ENCODE peak calls at places on chromosomes 16 and 17, in six cellular contexts. E is transverse colon, Q is body of pancreas, X is heart left ventricle, O is sigmoid colon, I is tibial nerve. B is an unnamed sample. For H3K9me3, the result is how much of the 10 kb centered on the place peaks cover.

GRCh38 chr17:75097865-75098264 is 10.1 kb downstream of the SLC16A5 start:
- DNase-seq in E (no peak), Q (no peak), X (no peak), O (no peak), I (no peak), B (no peak)

GRCh38 chr17:39194985-39195524 is 2.4 kb downstream of the CACNB1 start:
- DNase-seq in E (no peak), Q (no peak), X (no peak), O (no peak), I (no peak), B (no peak)

GRCh38 chr16:702341-702740 is 3.3 kb downstream of the FBXL16 start:
- DNase-seq in E (no peak), Q (no peak), X (no peak), O (no peak), I (no peak), B (no peak)

GRCh38 chr17:58082341-58082869 is 814 bp upstream of the DYNLL2 start:
- DNase-seq in E (no peak), Q (peak), X (no peak), O (no peak), I (no peak), B (no peak)

GRCh38 chr16:23072769-23073549 is 76.3 kb downstream of the USP31 start:
- DNase-seq in E (no peak), Q (no peak), X (no peak), O (no peak), I (no peak), B (no peak)

GRCh38 chr17:40318835-40319332 is 9.9 kb downstream of the RARA start:
- DNase-seq in E (no peak), Q (no peak), X (no peak), O (peak), I (no peak), B (no peak)

GRCh38 chr16:59878479-59878878 is 1144.4 kb upstream of the GOT2 start:
- DNase-seq in E (no peak), Q (no peak), X (no peak), O (no peak), I (no peak), B (no peak)

GRCh38 chr17:65389426-65389825 is 172.0 kb downstream of the AXIN2 start:
- DNase-seq in E (no peak), Q (no peak), X (no peak), O (no peak), I (no peak), B (peak)

GRCh38 chr17:30827082-30827481 is 2.6 kb upstream of the CRLF3 start:
- DNase-seq in E (no peak), Q (no peak), X (no peak), O (no peak), I (no peak), B (no peak)

GRCh38 chr17:21286066-21286770 is 1.7 kb downstream of the MAP2K3 start:
- DNase-seq in E (peak), Q (peak), X (peak), O (peak), I (peak), B (peak)
- TF ChIP-seq POLR2A in E (peak), Q (peak), X (peak), O (peak), I (peak), B (peak)

DNA sequence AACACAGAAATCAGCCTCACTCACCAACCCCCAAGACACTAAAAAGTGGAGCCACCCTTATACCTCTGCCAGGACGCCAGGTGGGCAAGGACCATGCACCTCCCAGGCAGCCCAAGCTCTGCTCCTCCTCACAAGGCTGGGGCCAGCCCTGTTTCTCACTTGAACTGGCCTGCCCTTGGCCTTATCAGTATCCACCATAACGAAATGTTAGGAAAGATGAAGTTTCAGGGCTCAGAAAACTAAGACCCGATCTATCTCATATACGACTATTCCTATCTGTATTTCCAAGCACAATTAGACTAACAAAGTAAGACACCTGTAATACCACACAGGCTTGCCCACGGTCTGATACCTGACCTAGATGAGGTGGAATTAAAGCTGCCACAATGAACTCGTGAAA is 6.9 kb downstream of the FBXO31 start:
- DNase-seq in E (no peak), Q (no peak), X (peak), O (no peak), I (no peak), B (peak)
- H3K27ac ChIP-seq in E (no peak), Q (no peak), X (peak), O (peak), I (peak), B (peak)

DNA sequence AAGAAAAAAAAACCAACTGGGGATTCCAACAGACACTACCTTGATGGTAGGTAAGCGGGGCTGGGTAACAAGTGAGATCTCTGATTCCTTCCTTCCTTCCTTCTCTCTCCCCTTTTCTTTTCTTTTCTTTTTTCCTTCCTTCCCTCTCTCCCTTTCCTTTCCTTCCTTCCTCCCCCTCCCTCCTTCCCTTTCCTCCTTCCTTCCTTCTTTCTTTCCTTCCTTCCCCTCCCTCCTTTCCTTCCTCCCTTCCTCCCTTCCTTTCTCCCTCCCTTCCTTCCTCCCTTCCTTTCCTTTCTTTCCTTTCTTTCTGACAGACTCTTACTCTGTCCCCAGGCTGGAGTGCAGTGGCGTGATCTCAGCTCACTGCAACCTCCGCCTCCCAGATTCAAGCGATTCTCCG is 20.0 kb downstream of the OR2C1 start:
- DNase-seq in E (no peak), Q (no peak), X (no peak), O (no peak), I (no peak), B (no peak)
- H3K9me3 ChIP-seq in E (under half), Q (under half), X (half or more), O (under half), I (under half), B (under half)

DNA sequence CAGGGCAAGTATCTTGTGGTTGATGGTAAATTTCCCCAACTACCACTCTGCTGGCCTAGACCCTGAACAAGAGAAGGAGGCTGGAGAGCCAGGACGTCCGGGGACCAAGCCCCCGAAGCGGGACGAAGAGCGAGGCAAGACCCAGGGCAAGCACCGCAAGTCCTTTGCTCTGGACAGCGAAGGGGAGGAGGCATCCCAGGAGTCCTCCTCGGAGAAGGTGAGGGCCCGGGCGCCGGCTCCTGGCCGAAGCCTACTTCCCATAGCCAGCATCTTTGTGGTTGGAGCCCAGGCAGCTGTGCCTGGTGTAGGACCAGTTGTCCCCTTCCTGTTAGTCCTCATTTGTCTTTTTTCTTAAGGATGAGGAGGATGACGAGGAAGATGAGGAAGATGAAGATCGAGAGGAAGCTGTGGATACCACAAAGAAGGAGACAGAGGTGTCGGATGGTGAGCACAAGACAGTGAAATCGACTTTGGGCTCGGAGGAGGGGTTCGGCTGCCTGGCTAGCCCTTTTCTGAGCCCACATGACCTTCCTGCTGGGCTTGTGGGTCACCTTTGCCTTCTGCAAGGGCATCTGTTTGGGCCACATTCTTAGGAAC is 11.8 kb downstream of the SETD1A start:
- DNase-seq in E (no peak), Q (no peak), X (no peak), O (no peak), I (no peak), B (no peak)
- TF ChIP-seq POLR2A in E (no peak), Q (no peak), X (no peak), O (no peak), I (no peak), B (no peak)

DNA sequence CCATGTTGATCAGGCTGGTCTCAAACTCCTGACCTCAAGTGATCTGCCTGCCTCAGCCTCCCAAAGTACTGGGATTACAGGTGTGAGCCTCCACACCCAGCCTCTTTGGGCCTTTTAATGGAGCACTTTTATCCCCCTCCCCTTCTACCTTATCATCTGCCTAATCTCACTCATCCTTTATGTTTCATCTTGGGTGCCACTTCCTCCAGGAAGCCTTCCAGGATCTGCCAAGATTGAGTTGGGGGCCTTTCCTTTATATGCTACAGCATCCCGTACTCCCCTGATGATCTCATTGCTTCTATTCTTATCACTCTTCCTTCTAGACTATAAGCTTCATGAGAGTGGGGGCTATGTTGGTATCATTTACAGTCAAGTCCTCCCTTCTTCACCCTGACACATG is 192.8 kb upstream of the WSCD1 start:
- DNase-seq in E (no peak), Q (no peak), X (no peak), O (no peak), I (no peak), B (no peak)
- H3K27ac ChIP-seq in E (no peak), Q (no peak), X (no peak), O (no peak), I (no peak), B (no peak)

GRCh38 chr17:69065113-69065512 is 4.4 kb upstream of the ABCA9 start:
- DNase-seq in E (no peak), Q (no peak), X (no peak), O (no peak), I (no peak), B (no peak)
- H3K9me3 ChIP-seq in E (under half), Q (under half), X (under half), O (under half), I (under half), B (under half)